ENCODE peak calls at places on chromosome 10, in seven cellular contexts. One of them, this sample, is unnamed.

GRCh38 chr10:122624546-122624945 is 64.0 kb downstream of the DMBT1 start:
- DNase-seq in hepatocyte: no peak
- DNase-seq in HCT116: no peak
- DNase-seq in fibroblast of lung: no peak
- DNase-seq in SK-N-MC: no peak
- DNase-seq in PC-9: no peak
- DNase-seq in PC-3: no peak
- DNase-seq in this sample: no peak

GRCh38 chr10:90998733-90999511 is 78.0 kb upstream of the ANKRD1 start:
- DNase-seq in SK-N-MC: no peak
- DNase-seq in fibroblast of lung: no peak
- DNase-seq in HCT116: no peak
- DNase-seq in PC-3: no peak
- DNase-seq in hepatocyte: no peak
- DNase-seq in PC-9: no peak
- DNase-seq in this sample: no peak

GRCh38 chr10:9060314-9060713 is 1005.8 kb downstream of the GATA3 start:
- DNase-seq in PC-3: no peak
- DNase-seq in hepatocyte: no peak
- DNase-seq in PC-9: no peak
- DNase-seq in fibroblast of lung: no peak
- DNase-seq in SK-N-MC: no peak
- DNase-seq in HCT116: no peak
- DNase-seq in this sample: no peak

GRCh38 chr10:110460111-110460809 is 37.4 kb upstream of the DUSP5 start:
- DNase-seq in SK-N-MC: no peak
- DNase-seq in hepatocyte: no peak
- DNase-seq in HCT116: no peak
- DNase-seq in PC-3: peak
- DNase-seq in PC-9: peak
- DNase-seq in fibroblast of lung: no peak
- DNase-seq in this sample: no peak

GRCh38 chr10:5509236-5509635 is 9.9 kb upstream of the CALML5 start:
- DNase-seq in HCT116: no peak
- DNase-seq in PC-3: no peak
- DNase-seq in PC-9: no peak
- DNase-seq in SK-N-MC: no peak
- DNase-seq in hepatocyte: no peak
- DNase-seq in fibroblast of lung: no peak
- DNase-seq in this sample: no peak

GRCh38 chr10:6144609-6145413 is 56.0 kb downstream of the RBM17 start:
- DNase-seq in PC-9: peak
- DNase-seq in hepatocyte: peak
- DNase-seq in PC-3: peak
- DNase-seq in fibroblast of lung: peak
- DNase-seq in SK-N-MC: no peak
- DNase-seq in HCT116: peak
- DNase-seq in this sample: peak

GRCh38 chr10:12735843-12736462 is 265.6 kb downstream of the CCDC3 start:
- DNase-seq in PC-9: no peak
- DNase-seq in PC-3: no peak
- DNase-seq in HCT116: no peak
- DNase-seq in hepatocyte: no peak
- DNase-seq in SK-N-MC: no peak
- DNase-seq in fibroblast of lung: no peak
- DNase-seq in this sample: no peak

GRCh38 chr10:69802424-69803161 is 887 bp downstream of the COL13A1 start:
- DNase-seq in HCT116: no peak
- DNase-seq in PC-9: no peak
- DNase-seq in hepatocyte: peak
- DNase-seq in fibroblast of lung: peak
- DNase-seq in SK-N-MC: no peak
- DNase-seq in PC-3: peak
- DNase-seq in this sample: peak

GRCh38 chr10:79155301-79156081 is 86.7 kb downstream of the ZMIZ1 start:
- DNase-seq in PC-9: no peak
- DNase-seq in fibroblast of lung: peak
- DNase-seq in PC-3: peak
- DNase-seq in SK-N-MC: no peak
- DNase-seq in hepatocyte: no peak
- DNase-seq in HCT116: no peak
- DNase-seq in this sample: no peak

GRCh38 chr10:126222736-126223511 is 165.4 kb downstream of the ADAM12 start:
- DNase-seq in HCT116: no peak
- DNase-seq in SK-N-MC: no peak
- DNase-seq in PC-9: no peak
- DNase-seq in fibroblast of lung: no peak
- DNase-seq in hepatocyte: no peak
- DNase-seq in PC-3: no peak
- DNase-seq in this sample: no peak

GRCh38 chr10:121610798-121611325 is 12.6 kb upstream of the FGFR2 start:
- DNase-seq in PC-9: no peak
- DNase-seq in hepatocyte: no peak
- DNase-seq in SK-N-MC: no peak
- DNase-seq in fibroblast of lung: no peak
- DNase-seq in HCT116: no peak
- DNase-seq in PC-3: no peak
- DNase-seq in this sample: peak

GRCh38 chr10:79267449-79267848 is 79.8 kb upstream of the PPIF start:
- DNase-seq in PC-3: no peak
- DNase-seq in PC-9: no peak
- DNase-seq in HCT116: no peak
- DNase-seq in SK-N-MC: no peak
- DNase-seq in fibroblast of lung: peak
- DNase-seq in hepatocyte: no peak
- DNase-seq in this sample: no peak

GRCh38 chr10:46035923-46036849 is 5.8 kb upstream of the NCOA4 start:
- DNase-seq in hepatocyte: no peak
- DNase-seq in PC-3: no peak
- DNase-seq in PC-9: peak
- DNase-seq in fibroblast of lung: no peak
- DNase-seq in HCT116: no peak
- DNase-seq in SK-N-MC: no peak
- DNase-seq in this sample: no peak

GRCh38 chr10:91034494-91035157 is 113.7 kb upstream of the ANKRD1 start:
- DNase-seq in hepatocyte: peak
- DNase-seq in fibroblast of lung: peak
- DNase-seq in PC-9: no peak
- DNase-seq in SK-N-MC: no peak
- DNase-seq in PC-3: peak
- DNase-seq in HCT116: no peak
- DNase-seq in this sample: no peak

GRCh38 chr10:102815790-102816549 is 21.2 kb downstream of the CYP17A1 start:
- DNase-seq in PC-3: no peak
- DNase-seq in PC-9: no peak
- DNase-seq in HCT116: no peak
- DNase-seq in SK-N-MC: no peak
- DNase-seq in hepatocyte: no peak
- DNase-seq in fibroblast of lung: peak
- DNase-seq in this sample: no peak

GRCh38 chr10:83881647-83882046 is 257.7 kb upstream of the GHITM start:
- DNase-seq in SK-N-MC: no peak
- DNase-seq in HCT116: no peak
- DNase-seq in fibroblast of lung: no peak
- DNase-seq in PC-3: no peak
- DNase-seq in PC-9: no peak
- DNase-seq in hepatocyte: no peak
- DNase-seq in this sample: no peak

GRCh38 chr10:1434912-1435692 is 302.2 kb downstream of the ADARB2 start:
- DNase-seq in HCT116: no peak
- DNase-seq in PC-3: no peak
- DNase-seq in PC-9: no peak
- DNase-seq in fibroblast of lung: no peak
- DNase-seq in SK-N-MC: no peak
- DNase-seq in hepatocyte: no peak
- DNase-seq in this sample: no peak

GRCh38 chr10:130453721-130454542 is 317.7 kb downstream of the GLRX3 start:
- DNase-seq in HCT116: no peak
- DNase-seq in PC-3: no peak
- DNase-seq in fibroblast of lung: no peak
- DNase-seq in SK-N-MC: no peak
- DNase-seq in PC-9: no peak
- DNase-seq in hepatocyte: no peak
- DNase-seq in this sample: no peak

GRCh38 chr10:11724938-11725776 is 17.0 kb upstream of the ECHDC3 start:
- DNase-seq in fibroblast of lung: peak
- DNase-seq in SK-N-MC: peak
- DNase-seq in hepatocyte: peak
- DNase-seq in PC-3: peak
- DNase-seq in HCT116: peak
- DNase-seq in PC-9: peak
- DNase-seq in this sample: peak

GRCh38 chr10:121661451-121661851 is 63.2 kb upstream of the FGFR2 start:
- DNase-seq in fibroblast of lung: no peak
- DNase-seq in PC-9: no peak
- DNase-seq in PC-3: no peak
- DNase-seq in HCT116: no peak
- DNase-seq in hepatocyte: no peak
- DNase-seq in SK-N-MC: no peak
- DNase-seq in this sample: no peak

GRCh38 chr10:76311752-76312699 is 880.6 kb downstream of the LRMDA start:
- DNase-seq in hepatocyte: peak
- DNase-seq in SK-N-MC: no peak
- DNase-seq in fibroblast of lung: peak
- DNase-seq in HCT116: peak
- DNase-seq in PC-3: peak
- DNase-seq in PC-9: no peak
- DNase-seq in this sample: peak

GRCh38 chr10:13567030-13567429 is 19.7 kb upstream of the PRPF18 start:
- DNase-seq in fibroblast of lung: peak
- DNase-seq in hepatocyte: no peak
- DNase-seq in PC-9: no peak
- DNase-seq in SK-N-MC: no peak
- DNase-seq in HCT116: no peak
- DNase-seq in PC-3: no peak
- DNase-seq in this sample: no peak

GRCh38 chr10:88898727-88899126 is 18.7 kb downstream of the STAMBPL1 start:
- DNase-seq in PC-3: no peak
- DNase-seq in SK-N-MC: no peak
- DNase-seq in hepatocyte: no peak
- DNase-seq in PC-9: no peak
- DNase-seq in fibroblast of lung: no peak
- DNase-seq in HCT116: no peak
- DNase-seq in this sample: no peak

GRCh38 chr10:123890246-123890645 is 1.4 kb downstream of the CPXM2 start:
- DNase-seq in SK-N-MC: no peak
- DNase-seq in HCT116: no peak
- DNase-seq in fibroblast of lung: no peak
- DNase-seq in PC-9: no peak
- DNase-seq in PC-3: no peak
- DNase-seq in hepatocyte: no peak
- DNase-seq in this sample: no peak
- TF ChIP-seq EZH2 in SK-N-MC: no peak
- TF ChIP-seq EZH2 in HCT116: no peak
- TF ChIP-seq EZH2 in fibroblast of lung: no peak
- TF ChIP-seq EZH2 in PC-9: no peak
- TF ChIP-seq EZH2 in PC-3: no peak
- TF ChIP-seq EZH2 in hepatocyte: no peak
- TF ChIP-seq EZH2 in this sample: no peak

GRCh38 chr10:71880425-71881306 is 29.6 kb upstream of the PSAP start:
- DNase-seq in fibroblast of lung: no peak
- DNase-seq in hepatocyte: no peak
- DNase-seq in SK-N-MC: no peak
- DNase-seq in PC-9: no peak
- DNase-seq in PC-3: no peak
- DNase-seq in HCT116: no peak
- DNase-seq in this sample: no peak

GRCh38 chr10:71881956-71882355 is 30.9 kb upstream of the PSAP start:
- DNase-seq in hepatocyte: no peak
- DNase-seq in HCT116: no peak
- DNase-seq in PC-3: no peak
- DNase-seq in PC-9: no peak
- DNase-seq in SK-N-MC: no peak
- DNase-seq in fibroblast of lung: no peak
- DNase-seq in this sample: no peak

GRCh38 chr10:71873582-71874182 is 22.6 kb upstream of the PSAP start:
- DNase-seq in fibroblast of lung: no peak
- DNase-seq in SK-N-MC: no peak
- DNase-seq in PC-3: no peak
- DNase-seq in hepatocyte: no peak
- DNase-seq in PC-9: no peak
- DNase-seq in HCT116: no peak
- DNase-seq in this sample: no peak

GRCh38 chr10:71878327-71879034 is 27.4 kb upstream of the PSAP start:
- DNase-seq in SK-N-MC: no peak
- DNase-seq in PC-3: no peak
- DNase-seq in PC-9: peak
- DNase-seq in hepatocyte: no peak
- DNase-seq in HCT116: no peak
- DNase-seq in fibroblast of lung: no peak
- DNase-seq in this sample: no peak

GRCh38 chr10:71877818-71878217 is 26.8 kb upstream of the PSAP start:
- DNase-seq in HCT116: no peak
- DNase-seq in PC-3: no peak
- DNase-seq in hepatocyte: no peak
- DNase-seq in fibroblast of lung: no peak
- DNase-seq in PC-9: no peak
- DNase-seq in SK-N-MC: no peak
- DNase-seq in this sample: no peak
- H3K27ac ChIP-seq in HCT116: no peak
- H3K27ac ChIP-seq in PC-3: no peak
- H3K27ac ChIP-seq in hepatocyte: no peak
- H3K27ac ChIP-seq in fibroblast of lung: no peak
- H3K27ac ChIP-seq in PC-9: no peak
- H3K27ac ChIP-seq in SK-N-MC: no peak
- H3K27ac ChIP-seq in this sample: no peak

DNA sequence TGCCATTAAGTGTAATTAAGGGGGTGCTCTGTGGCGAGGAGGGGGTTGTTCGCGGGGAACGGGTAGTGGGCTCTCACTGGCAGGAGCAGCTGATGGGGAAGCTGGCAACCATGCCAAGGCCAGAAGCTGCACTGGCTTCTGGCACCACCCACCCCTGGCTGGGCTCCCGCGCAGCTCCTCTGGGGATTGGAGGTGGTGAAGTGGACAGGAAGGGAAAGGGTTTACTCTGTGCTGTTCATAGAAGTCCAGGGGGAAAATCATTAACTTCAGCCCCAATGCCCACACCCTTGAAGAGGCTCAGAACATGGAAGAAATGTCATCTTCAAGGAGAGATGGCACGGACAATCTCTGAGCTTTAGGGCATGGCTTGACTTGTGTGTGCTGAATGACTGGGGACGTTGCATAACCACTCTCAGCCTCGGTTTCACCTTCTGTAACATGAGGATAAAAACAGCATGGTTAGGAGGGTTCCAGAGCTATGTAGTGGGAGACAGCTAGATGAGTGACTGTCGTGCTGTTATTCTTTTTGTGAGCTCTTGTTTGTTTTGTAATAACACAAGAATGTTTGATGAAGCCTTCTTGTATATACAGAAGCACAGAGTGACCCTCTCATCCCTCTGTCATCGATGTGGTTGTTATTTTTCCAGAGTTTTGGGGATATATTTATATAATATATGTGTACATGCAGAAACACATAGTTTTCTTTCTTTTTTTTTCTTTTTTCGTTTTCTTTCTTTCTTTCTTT is 29.9 kb downstream of the KAZALD1 start:
- DNase-seq in PC-3: peak
- DNase-seq in hepatocyte: no peak
- DNase-seq in HCT116: no peak
- DNase-seq in SK-N-MC: no peak
- DNase-seq in PC-9: no peak
- DNase-seq in fibroblast of lung: no peak
- DNase-seq in this sample: peak
- TF ChIP-seq EZH2 in PC-3: no peak
- TF ChIP-seq EZH2 in hepatocyte: no peak
- TF ChIP-seq EZH2 in HCT116: no peak
- TF ChIP-seq EZH2 in SK-N-MC: no peak
- TF ChIP-seq EZH2 in PC-9: no peak
- TF ChIP-seq EZH2 in fibroblast of lung: no peak
- TF ChIP-seq EZH2 in this sample: no peak

GRCh38 chr10:99085358-99085757 is 150.3 kb downstream of the HPSE2 start:
- DNase-seq in HCT116: no peak
- DNase-seq in fibroblast of lung: no peak
- DNase-seq in hepatocyte: no peak
- DNase-seq in PC-9: no peak
- DNase-seq in SK-N-MC: no peak
- DNase-seq in PC-3: no peak
- DNase-seq in this sample: no peak
- H3K27ac ChIP-seq in HCT116: no peak
- H3K27ac ChIP-seq in fibroblast of lung: no peak
- H3K27ac ChIP-seq in hepatocyte: no peak
- H3K27ac ChIP-seq in PC-9: no peak
- H3K27ac ChIP-seq in SK-N-MC: no peak
- H3K27ac ChIP-seq in PC-3: no peak
- H3K27ac ChIP-seq in this sample: no peak